ENCODE peak calls at places on chromosome 14, in nine cellular contexts. R, Y, F, E, G, B, T, U and X are unnamed samples.

GRCh38 chr14:33455998-33456397 is 494.9 kb downstream of the EGLN3 start:
- DNase-seq in T (no peak), U (no peak), G (no peak), R (peak; percentile 32), Y (no peak), F (no peak), B (no peak), E (no peak), X (no peak)

GRCh38 chr14:68444449-68445168 is 348.3 kb downstream of the ZFP36L1 start:
- DNase-seq in G (no peak), T (no peak), Y (no peak), F (no peak), U (peak; percentile 31), B (no peak), R (peak; percentile 59), E (no peak), X (no peak)

GRCh38 chr14:36111822-36112583 is 64.5 kb downstream of the PTCSC3 start:
- DNase-seq in T (no peak), F (no peak), Y (no peak), B (no peak), G (no peak), U (no peak), E (no peak), R (no peak), X (no peak)

GRCh38 chr14:76985021-76985420 is 43.5 kb downstream of the IRF2BPL start:
- DNase-seq in R (no peak), B (no peak), U (no peak), Y (no peak), E (no peak), F (no peak), T (no peak), G (no peak), X (no peak)

GRCh38 chr14:23727566-23728335 is 91.6 kb downstream of the DHRS2 start:
- DNase-seq in G (peak; percentile 43), R (peak; percentile 75), F (no peak), E (peak; percentile 56), Y (peak; percentile 12), B (no peak), U (no peak), T (no peak), X (peak; percentile 40)

GRCh38 chr14:98786456-98786855 is 485.5 kb downstream of the BCL11B start:
- DNase-seq in B (no peak), G (no peak), E (no peak), Y (no peak), T (no peak), U (no peak), R (no peak), F (no peak), X (no peak)

GRCh38 chr14:23364164-23364571 is 804 bp downstream of the EFS start:
- DNase-seq in E (peak; percentile 70), B (no peak), Y (no peak), U (no peak), R (peak; percentile 71), G (no peak), F (no peak), T (no peak), X (peak; percentile 58)

GRCh38 chr14:77186911-77187648 is 5.5 kb downstream of the TMEM63C start:
- DNase-seq in F (no peak), B (no peak), U (no peak), E (no peak), R (peak; percentile 54), Y (no peak), T (no peak), G (no peak), X (peak; percentile 81)

GRCh38 chr14:85444685-85445084 is 85.3 kb upstream of the FLRT2 start:
- DNase-seq in E (no peak), R (peak; percentile 22), G (no peak), T (no peak), U (peak; percentile 34), B (peak; percentile 36), F (no peak), Y (no peak), X (no peak)

GRCh38 chr14:30034049-30034635 is 106.5 kb upstream of the PRKD1 start:
- DNase-seq in B (no peak), F (no peak), R (peak; percentile 42), Y (no peak), E (peak; percentile 39), U (no peak), T (no peak), G (no peak), X (no peak)

GRCh38 chr14:68784995-68785816 is 7.7 kb downstream of the ZFP36L1 start:
- DNase-seq in R (peak; percentile 94), G (no peak), U (peak; percentile 26), Y (no peak), E (no peak), T (no peak), F (no peak), B (no peak), X (no peak)

GRCh38 chr14:77579760-77580159 is 36.7 kb downstream of the SPTLC2 start:
- DNase-seq in E (no peak), U (no peak), T (no peak), B (no peak), Y (no peak), F (no peak), G (no peak), R (no peak), X (no peak)

GRCh38 chr14:91464615-91465205 is 45.4 kb downstream of the PPP4R3A start:
- DNase-seq in F (no peak), U (no peak), E (no peak), G (no peak), Y (no peak), R (no peak), B (no peak), T (no peak), X (no peak)

GRCh38 chr14:67982711-67983608 is 163.4 kb downstream of the RAD51B start:
- DNase-seq in Y (no peak), F (no peak), E (no peak), R (no peak), U (no peak), B (no peak), T (no peak), G (no peak), X (peak; percentile 21)

GRCh38 chr14:68994056-68994455 is 15.0 kb upstream of the ACTN1 start:
- DNase-seq in U (no peak), R (no peak), E (no peak), T (no peak), F (no peak), G (no peak), Y (no peak), B (no peak), X (no peak)

GRCh38 chr14:101665478-101666078 is 95.9 kb upstream of the PPP2R5C start:
- DNase-seq in F (peak; percentile 27), T (no peak), Y (peak; percentile 40), U (no peak), E (peak; percentile 62), B (peak; percentile 70), R (peak; percentile 58), G (peak; percentile 69), X (peak; percentile 60)

GRCh38 chr14:34223302-34224150 is 238.5 kb downstream of the SPTSSA start:
- DNase-seq in Y (no peak), T (no peak), R (no peak), B (no peak), F (no peak), U (no peak), G (no peak), E (no peak), X (no peak)

GRCh38 chr14:101480747-101481530 is 80.4 kb upstream of the DIO3 start:
- DNase-seq in G (no peak), F (no peak), U (no peak), R (no peak), Y (no peak), T (no peak), E (peak; percentile 15), B (no peak), X (no peak)

GRCh38 chr14:104872469-104873341 is 7.6 kb downstream of the CEP170B start:
- DNase-seq in F (no peak), B (peak; percentile 13), R (peak; percentile 87), Y (no peak), E (peak; percentile 82), U (no peak), T (no peak), G (no peak), X (no peak)
- H3K9me3 ChIP-seq in F (no peaks in the 10 kb centered on the region), B (no peaks in the 10 kb centered on the region), R (no peaks in the 10 kb centered on the region), Y (no peaks in the 10 kb centered on the region), E (no peaks in the 10 kb centered on the region), U (no peaks in the 10 kb centered on the region), T (no peaks in the 10 kb centered on the region), G (no peaks in the 10 kb centered on the region), X (no peaks in the 10 kb centered on the region)

GRCh38 chr14:79745046-79745445 is 466.3 kb downstream of the DIO2 start:
- DNase-seq in B (no peak), Y (no peak), F (no peak), U (no peak), T (no peak), R (no peak), G (no peak), E (no peak), X (no peak)
- H3K9me3 ChIP-seq in B (no peaks in the 10 kb centered on the region), Y (no peaks in the 10 kb centered on the region), F (no peaks in the 10 kb centered on the region), U (no peaks in the 10 kb centered on the region), T (no peaks in the 10 kb centered on the region), R (no peaks in the 10 kb centered on the region), G (no peaks in the 10 kb centered on the region), E (no peaks in the 10 kb centered on the region), X (no peaks in the 10 kb centered on the region)

GRCh38 chr14:55944757-55945156 is 173.5 kb upstream of the PELI2 start:
- DNase-seq in T (no peak), U (no peak), F (no peak), Y (no peak), R (no peak), G (no peak), E (no peak), B (no peak), X (no peak)

GRCh38 chr14:55938249-55938791 is 179.9 kb upstream of the PELI2 start:
- DNase-seq in Y (no peak), U (peak; percentile 64), R (peak; percentile 64), T (no peak), E (no peak), F (no peak), G (no peak), B (peak; percentile 45), X (no peak)

GRCh38 chr14:55942101-55942645 is 176.0 kb upstream of the PELI2 start:
- DNase-seq in E (no peak), B (no peak), T (no peak), R (no peak), U (no peak), Y (no peak), G (no peak), F (no peak), X (no peak)

GRCh38 chr14:55948399-55948798 is 169.8 kb upstream of the PELI2 start:
- DNase-seq in G (no peak), Y (no peak), R (no peak), F (no peak), B (no peak), T (no peak), U (no peak), E (no peak), X (no peak)

GRCh38 chr14:55942826-55943225 is 175.4 kb upstream of the PELI2 start:
- DNase-seq in E (no peak), B (no peak), F (no peak), R (no peak), U (no peak), T (no peak), Y (no peak), G (no peak), X (no peak)
- H3K9me3 ChIP-seq in E (no peaks in the 10 kb centered on the region), B (no peaks in the 10 kb centered on the region), F (no peaks in the 10 kb centered on the region), R (no peaks in the 10 kb centered on the region), U (no peaks in the 10 kb centered on the region), T (no peaks in the 10 kb centered on the region), Y (no peaks in the 10 kb centered on the region), G (no peaks in the 10 kb centered on the region), X (no peaks in the 10 kb centered on the region)

DNA sequence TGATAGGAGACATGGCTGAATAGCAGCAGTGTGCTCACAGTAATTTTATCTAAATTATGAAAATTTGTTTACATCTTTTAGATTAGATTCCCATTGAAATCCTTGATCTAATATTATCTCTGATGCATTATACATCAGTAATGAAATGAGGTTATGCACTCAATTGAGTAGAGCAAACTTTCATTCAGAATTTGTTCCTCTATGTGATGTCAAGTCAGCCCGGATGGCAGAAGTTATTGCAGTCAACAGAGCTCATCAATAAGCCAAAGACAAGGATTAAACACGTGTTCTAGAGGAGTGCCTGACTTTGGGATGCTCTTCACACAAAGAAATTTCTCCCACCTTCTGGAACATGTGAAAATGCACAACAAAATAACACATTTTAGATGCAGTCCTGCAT is 688.8 kb downstream of the TMEM121 start:
- DNase-seq in T (no peak), G (no peak), R (no peak), Y (no peak), F (no peak), U (no peak), E (no peak), B (no peak), X (no peak)
- H3K9me3 ChIP-seq in T (no peaks in the 10 kb centered on the region), G (no peaks in the 10 kb centered on the region), R (no peaks in the 10 kb centered on the region), Y (no peaks in the 10 kb centered on the region), F (no peaks in the 10 kb centered on the region), U (no peaks in the 10 kb centered on the region), E (peaks cover 93% of the 10 kb centered on the region), B (no peaks in the 10 kb centered on the region), X (no peaks in the 10 kb centered on the region)